ENCODE peak calls at places on chromosomes 2 and 18, in four cellular contexts. Y is NCI-H774; F is activated T-cell treated with anti-CD3 and anti-CD28 coated beads, Interleukin-2, amount 50 U/mL, for 48 hours; C is left ventricle myocardium inferior. M is an unnamed sample.

GRCh38 chr2:158413581-158413980 is 43.0 kb downstream of the CCDC148 start:
- DNase-seq in Y (no peak), C (no peak), F (no peak), M (no peak)

GRCh38 chr2:182522930-182523541 is 96.2 kb upstream of the PDE1A start:
- DNase-seq in Y (peak; percentile 33), C (no peak), F (no peak), M (no peak)

GRCh38 chr2:54809814-54810213 is 86.4 kb downstream of the EML6 start:
- DNase-seq in C (no peak), Y (no peak), F (no peak), M (no peak)

GRCh38 chr2:101011152-101011551 is 9.1 kb downstream of the RPL31 start:
- DNase-seq in Y (no peak), C (no peak), F (no peak), M (no peak)

GRCh38 chr2:172510582-172510981 is 45.3 kb upstream of the PDK1 start:
- DNase-seq in C (no peak), Y (no peak), F (no peak), M (no peak)

GRCh38 chr18:136433-136832 is 21.9 kb upstream of the USP14 start:
- DNase-seq in C (no peak), F (peak; percentile 43), Y (no peak), M (no peak)

GRCh38 chr2:221844966-221845365 is 272.9 kb upstream of the EPHA4 start:
- DNase-seq in F (no peak), Y (no peak), C (no peak), M (no peak)

GRCh38 chr2:205887637-205888036 is 198.3 kb downstream of the INO80D start:
- DNase-seq in C (no peak), Y (no peak), F (no peak), M (no peak)

GRCh38 chr2:86336350-86337234 is 834 bp downstream of the REEP1 start:
- DNase-seq in C (peak; percentile 21), Y (no peak), F (peak; percentile 41), M (no peak)

GRCh38 chr2:75600418-75601088 is 39.8 kb upstream of the EVA1A start:
- DNase-seq in C (no peak), F (no peak), Y (no peak), M (no peak)

GRCh38 chr2:49619804-49620203 is 465.5 kb upstream of the FSHR start:
- DNase-seq in F (no peak), Y (no peak), C (no peak), M (no peak)